ENCODE peak calls at places on chromosomes 16 and 17, in ten cellular contexts. G is endodermal cell, P is heart right ventricle, V is SJSA1, T is lung, Q is H1, A is aorta, C is transverse colon, Y is prostate gland, B is tibial artery. U is an unnamed sample. For H3K4me1 and H3K27me3, the result is how much of the 10 kb centered on the place peaks cover.

GRCh38 chr16:8673611-8674412 is 605 bp upstream of the ABAT start:
- DNase-seq in G (no peak), P (no peak), V (peak), T (no peak), Q (no peak), A (no peak), C (no peak), Y (no peak), B (no peak), U (no peak)

GRCh38 chr16:51880776-51881175 is 666.2 kb downstream of the TOX3 start:
- DNase-seq in G (no peak), P (no peak), V (peak), T (no peak), Q (no peak), A (no peak), C (no peak), Y (no peak), B (no peak), U (no peak)

GRCh38 chr17:37490638-37491614 is 1.2 kb downstream of the DUSP14 start:
- DNase-seq in G (peak), P (peak), V (peak), T (no peak), Q (peak), A (peak), C (peak), Y (peak), B (peak), U (no peak)

GRCh38 chr17:21005367-21005766 is 37.4 kb downstream of the USP22 start:
- DNase-seq in G (no peak), P (no peak), V (no peak), T (no peak), Q (no peak), A (no peak), C (no peak), Y (no peak), B (no peak), U (no peak)

GRCh38 chr16:15752717-15753488 is 102.9 kb downstream of the NDE1 start:
- DNase-seq in G (no peak), P (no peak), V (peak), T (no peak), Q (no peak), A (no peak), C (no peak), Y (no peak), B (no peak), U (no peak)

GRCh38 chr17:80123791-80124190 is 22.4 kb downstream of the GAA start:
- DNase-seq in G (no peak), P (no peak), V (no peak), T (no peak), Q (no peak), A (no peak), C (no peak), Y (no peak), B (no peak), U (no peak)

GRCh38 chr17:28908640-28909098 is 5.8 kb upstream of the DHRS13 start:
- DNase-seq in G (no peak), P (peak), V (peak), T (no peak), Q (no peak), A (no peak), C (peak), Y (no peak), B (peak), U (no peak)

GRCh38 chr16:2015117-2015946 is 4.3 kb upstream of the NPW start:
- DNase-seq in G (no peak), P (no peak), V (no peak), T (no peak), Q (no peak), A (no peak), C (peak), Y (no peak), B (no peak), U (no peak)

GRCh38 chr16:68190745-68191510 is 45.0 kb downstream of the ESRP2 start:
- DNase-seq in G (no peak), P (no peak), V (no peak), T (no peak), Q (no peak), A (no peak), C (no peak), Y (no peak), B (no peak), U (no peak)

GRCh38 chr16:49756971-49757743 is 98.8 kb downstream of the ZNF423 start:
- DNase-seq in G (no peak), P (no peak), V (peak), T (no peak), Q (no peak), A (no peak), C (no peak), Y (no peak), B (no peak), U (no peak)

GRCh38 chr16:69482410-69482951 is 58.1 kb downstream of the CYB5B start:
- DNase-seq in G (peak), P (peak), V (peak), T (peak), Q (no peak), A (peak), C (no peak), Y (peak), B (peak), U (no peak)

GRCh38 chr17:64209983-64210382 is 53.1 kb downstream of the TEX2 start:
- DNase-seq in G (no peak), P (no peak), V (no peak), T (no peak), Q (no peak), A (no peak), C (no peak), Y (no peak), B (no peak), U (no peak)

GRCh38 chr17:16319969-16320368 is 33.3 kb downstream of the CENPV start:
- DNase-seq in G (no peak), P (no peak), V (no peak), T (no peak), Q (no peak), A (no peak), C (no peak), Y (no peak), B (no peak), U (no peak)

GRCh38 chr16:22424161-22424937 is 49.9 kb upstream of the CDR2 start:
- DNase-seq in G (peak), P (no peak), V (peak), T (no peak), Q (peak), A (peak), C (peak), Y (peak), B (peak), U (no peak)

GRCh38 chr16:67312450-67313118 is 14.0 kb downstream of the KCTD19 start:
- DNase-seq in G (no peak), P (no peak), V (peak), T (no peak), Q (no peak), A (no peak), C (no peak), Y (no peak), B (no peak), U (no peak)

GRCh38 chr17:83202002-83203000 is 122.9 kb downstream of the METRNL start:
- DNase-seq in G (no peak), P (peak), V (no peak), T (no peak), Q (peak), A (peak), C (peak), Y (peak), B (peak), U (no peak)

DNA sequence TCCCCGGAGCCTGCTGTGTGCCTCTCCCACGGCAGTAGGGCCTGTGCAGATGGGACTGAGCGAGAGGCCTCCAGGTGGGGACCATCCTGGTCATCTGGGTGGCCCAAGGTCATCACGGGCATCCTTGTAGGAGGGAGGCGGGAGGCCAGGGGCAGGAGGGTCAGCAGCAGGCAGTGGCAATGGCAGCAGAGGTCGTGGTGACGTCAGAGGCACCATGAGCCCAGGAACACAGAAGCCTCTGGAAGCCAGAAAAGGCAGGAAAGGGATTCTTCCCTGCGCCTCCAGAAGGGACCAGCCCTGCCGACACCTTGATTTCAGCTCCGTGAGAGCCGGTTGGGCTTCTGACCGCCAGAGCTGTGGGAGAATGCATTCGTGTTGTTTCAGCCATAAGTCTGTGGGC is 190.3 kb downstream of the BANP start:
- DNase-seq in G (no peak), P (no peak), V (no peak), T (no peak), Q (no peak), A (peak), C (no peak), Y (no peak), B (no peak), U (no peak)
- H3K4me1 ChIP-seq in G (under half), P (under half), V (under half), T (under half), Q (under half), A (under half), C (under half), Y (under half), B (under half), U (under half)

GRCh38 chr16:57920891-57921240 is 50.1 kb downstream of the CNGB1 start:
- DNase-seq in G (no peak), P (no peak), V (no peak), T (no peak), Q (no peak), A (no peak), C (no peak), Y (no peak), B (no peak), U (no peak)
- H3K27me3 ChIP-seq in G (under half), P (under half), V (under half), T (under half), Q (under half), A (under half), C (under half), Y (under half), B (under half), U (under half)

GRCh38 chr17:4785311-4786110 is 653 bp downstream of the VMO1 start:
- DNase-seq in G (peak), P (no peak), V (no peak), T (no peak), Q (no peak), A (no peak), C (no peak), Y (no peak), B (no peak), U (no peak)
- H3K4me3 ChIP-seq in G (no peak), P (peak), V (no peak), T (no peak), Q (no peak), A (no peak), C (peak), Y (peak), B (peak), U (no peak)

DNA sequence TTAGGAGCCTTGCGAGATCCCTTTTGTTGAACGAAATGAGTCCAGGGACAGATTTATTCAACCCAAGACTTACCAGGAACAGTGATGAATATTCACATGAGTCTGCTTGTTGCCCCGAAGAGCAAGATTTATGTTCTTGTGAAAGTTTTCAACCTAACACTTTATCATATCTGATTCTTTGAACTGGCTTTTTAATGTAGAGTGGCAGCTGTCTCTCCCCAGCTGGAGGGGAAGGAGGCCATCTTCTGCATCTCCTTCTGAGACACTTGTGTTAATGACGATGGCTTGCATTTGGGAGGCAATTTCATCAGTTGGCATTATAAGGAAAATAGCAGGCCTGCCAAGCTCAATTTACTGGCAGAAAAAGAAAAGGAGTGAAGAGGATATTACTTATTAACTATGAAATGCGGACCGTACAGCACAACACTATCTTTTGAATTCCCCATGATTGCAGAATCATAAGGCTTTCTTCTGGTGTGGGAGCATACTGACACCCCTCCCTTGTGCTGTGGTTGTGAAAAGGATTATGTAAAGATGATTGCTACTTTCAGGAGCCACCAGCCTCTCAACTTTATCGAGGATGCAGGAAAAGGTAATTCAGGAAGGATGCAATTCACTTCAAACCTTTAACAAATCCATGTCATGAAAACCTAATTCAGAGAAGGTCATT is 35.6 kb downstream of the SMARCE1 start:
- DNase-seq in G (no peak), P (no peak), V (no peak), T (peak), Q (no peak), A (no peak), C (no peak), Y (no peak), B (no peak), U (no peak)
- H3K4me1 ChIP-seq in G (under half), P (under half), V (under half), T (under half), Q (under half), A (under half), C (under half), Y (under half), B (under half), U (under half)

GRCh38 chr16:20072524-20073202 is 1.0 kb downstream of the GPR139 start:
- DNase-seq in G (no peak), P (no peak), V (no peak), T (no peak), Q (no peak), A (no peak), C (no peak), Y (no peak), B (no peak), U (no peak)
- H3K27me3 ChIP-seq in G (half or more), P (under half), V (half or more), T (under half), Q (under half), A (under half), C (half or more), Y (under half), B (under half), U (under half)

GRCh38 chr16:14283786-14284185 is 212.7 kb downstream of the MRTFB start:
- DNase-seq in G (peak), P (no peak), V (no peak), T (no peak), Q (peak), A (no peak), C (no peak), Y (no peak), B (no peak), U (no peak)

GRCh38 chr16:14284371-14284770 is 213.3 kb downstream of the MRTFB start:
- DNase-seq in G (no peak), P (no peak), V (no peak), T (no peak), Q (peak), A (no peak), C (no peak), Y (no peak), B (no peak), U (no peak)

GRCh38 chr16:14284930-14285541 is 213.9 kb downstream of the MRTFB start:
- DNase-seq in G (no peak), P (no peak), V (no peak), T (no peak), Q (no peak), A (peak), C (peak), Y (no peak), B (no peak), U (no peak)

GRCh38 chr16:14285542-14286380 is 214.6 kb downstream of the MRTFB start:
- DNase-seq in G (peak), P (peak), V (peak), T (peak), Q (peak), A (peak), C (peak), Y (peak), B (peak), U (peak)

GRCh38 chr16:14286381-14287230 is 215.5 kb downstream of the MRTFB start:
- DNase-seq in G (peak), P (no peak), V (no peak), T (no peak), Q (peak), A (no peak), C (peak), Y (no peak), B (no peak), U (no peak)
- H3K4me3 ChIP-seq in G (peak), P (peak), V (no peak), T (no peak), Q (peak), A (no peak), C (peak), Y (peak), B (peak), U (peak)

U was measured in iPS DF 6.9.